ENCODE peak calls at places on chromosomes 4 and X, in ten cellular contexts. B, A, U, X, D, E, L, G, Q and W are unnamed samples.

GRCh38 chr4:32087211-32087610 is 1367.0 kb downstream of the PCDH7 start:
- DNase-seq in B (no peak), G (no peak), X (no peak), L (no peak), E (no peak), Q (no peak), A (no peak), D (no peak), U (no peak), W (no peak)

GRCh38 chrX:118595501-118596042 is 100.0 kb downstream of the DOCK11 start:
- DNase-seq in E (no peak), X (no peak), A (no peak), B (no peak), L (no peak), Q (no peak), G (no peak), U (no peak), D (no peak), W (no peak)

GRCh38 chr4:7960017-7960789 is 20.5 kb upstream of the AFAP1 start:
- DNase-seq in E (no peak), A (no peak), G (no peak), L (no peak), U (peak), D (peak), X (no peak), Q (no peak), B (no peak), W (no peak)

GRCh38 chr4:106140601-106141000 is 175.4 kb downstream of the TBCK start:
- DNase-seq in D (no peak), A (no peak), U (no peak), Q (no peak), G (no peak), X (no peak), B (no peak), E (no peak), L (no peak), W (no peak)

GRCh38 chr4:168388890-168389289 is 70.3 kb upstream of the DDX60 start:
- DNase-seq in E (no peak), L (no peak), A (peak), D (no peak), U (peak), G (no peak), X (no peak), B (no peak), Q (no peak), W (no peak)

GRCh38 chr4:115841873-115842272 is 728.5 kb upstream of the NDST4 start:
- DNase-seq in Q (no peak), L (no peak), E (no peak), U (no peak), B (no peak), D (no peak), X (no peak), A (no peak), G (no peak), W (no peak)

GRCh38 chrX:68650491-68650890 is 3.0 kb downstream of the STARD8 start:
- DNase-seq in U (peak), E (no peak), X (no peak), B (no peak), A (peak), D (no peak), L (no peak), Q (no peak), G (no peak), W (no peak)

GRCh38 chr4:152301381-152301780 is 234.5 kb downstream of the FBXW7 start:
- DNase-seq in E (no peak), L (no peak), Q (no peak), A (no peak), D (no peak), G (no peak), X (no peak), U (no peak), B (no peak), W (no peak)

GRCh38 chrX:151697537-151697936 is 2.3 kb downstream of the PRRG3 start:
- DNase-seq in B (no peak), G (no peak), U (peak), A (no peak), L (no peak), E (no peak), Q (no peak), X (no peak), D (no peak), W (no peak)

GRCh38 chr4:36283912-36284465 is 2.6 kb downstream of the DTHD1 start:
- DNase-seq in X (no peak), L (no peak), D (no peak), Q (no peak), A (no peak), U (no peak), E (no peak), B (no peak), G (no peak), W (no peak)

GRCh38 chr4:90084277-90084966 is 42.8 kb upstream of the CCSER1 start:
- DNase-seq in D (no peak), Q (no peak), L (no peak), B (no peak), E (no peak), A (no peak), G (no peak), X (no peak), U (no peak), W (no peak)

GRCh38 chrX:9341305-9342201 is 123.3 kb upstream of the TBL1X start:
- DNase-seq in U (peak), A (peak), D (peak), X (no peak), E (peak), Q (peak), L (no peak), B (peak), G (no peak), W (peak)

GRCh38 chr4:115484479-115484878 is 371.1 kb upstream of the NDST4 start:
- DNase-seq in A (no peak), X (no peak), L (no peak), B (no peak), U (no peak), E (no peak), D (no peak), G (no peak), Q (no peak), W (no peak)

GRCh38 chr4:144674711-144675110 is 28.8 kb downstream of the HHIP start:
- DNase-seq in Q (no peak), A (no peak), U (no peak), B (peak), L (no peak), G (no peak), E (no peak), D (no peak), X (no peak), W (no peak)

GRCh38 chr4:83293305-83294046 is 8.9 kb upstream of the COQ2 start:
- DNase-seq in L (no peak), U (no peak), E (no peak), G (no peak), X (no peak), A (no peak), Q (peak), B (no peak), D (no peak), W (no peak)

GRCh38 chr4:107778784-107779530 is 45.8 kb upstream of the SGMS2 start:
- DNase-seq in B (no peak), A (no peak), D (no peak), X (no peak), Q (no peak), L (no peak), E (no peak), G (no peak), U (no peak), W (no peak)

GRCh38 chr4:54658321-54659093 is 750 bp downstream of the KIT start:
- DNase-seq in Q (peak), U (peak), G (peak), X (no peak), A (peak), B (peak), D (peak), E (peak), L (peak), W (peak)

GRCh38 chrX:74537011-74537390 is 77.4 kb downstream of the RLIM start:
- DNase-seq in Q (no peak), L (peak), E (peak), B (no peak), U (peak), G (no peak), X (no peak), A (peak), D (no peak), W (no peak)

GRCh38 chr4:150318527-150318926 is 240.3 kb downstream of the DCLK2 start:
- DNase-seq in U (no peak), D (no peak), Q (no peak), L (no peak), G (no peak), A (no peak), E (no peak), X (no peak), B (no peak), W (no peak)

GRCh38 chr4:16722386-16722785 is 176.1 kb downstream of the LDB2 start:
- DNase-seq in X (no peak), Q (no peak), E (no peak), U (no peak), L (no peak), D (no peak), A (no peak), B (no peak), G (no peak), W (no peak)

GRCh38 chrX:104922206-104922621 is 298.3 kb downstream of the TEX13A start:
- DNase-seq in X (peak), B (peak), U (peak), D (peak), Q (peak), G (peak), E (peak), A (peak), L (peak), W (peak)

GRCh38 chrX:136710324-136710951 is 62.5 kb downstream of the CD40LG start:
- DNase-seq in Q (no peak), X (no peak), L (no peak), E (no peak), B (no peak), A (peak), D (peak), G (no peak), U (peak), W (peak)

GRCh38 chr4:153207027-153207426 is 2.8 kb downstream of the TRIM2 start:
- DNase-seq in G (no peak), D (peak), A (no peak), X (no peak), L (no peak), E (no peak), B (no peak), U (no peak), Q (no peak), W (no peak)

GRCh38 chr4:36332023-36332781 is 50.8 kb downstream of the DTHD1 start:
- DNase-seq in G (no peak), B (no peak), E (no peak), X (no peak), A (no peak), D (peak), Q (no peak), U (no peak), L (no peak), W (no peak)

GRCh38 chr4:156290811-156291210 is 337.1 kb upstream of the CTSO start:
- DNase-seq in D (no peak), Q (no peak), X (no peak), A (peak), E (no peak), B (no peak), U (peak), L (no peak), G (no peak), W (no peak)

GRCh38 chrX:4091046-4091760 is 377.8 kb upstream of the PRKX start:
- DNase-seq in Q (no peak), X (no peak), B (no peak), D (no peak), E (no peak), A (no peak), L (no peak), G (no peak), U (no peak), W (no peak)

GRCh38 chrX:46918434-46918833 is 6.2 kb downstream of the JADE3 start:
- DNase-seq in E (no peak), L (no peak), X (no peak), Q (no peak), G (no peak), D (no peak), B (no peak), U (peak), A (no peak), W (no peak)

GRCh38 chr4:97238956-97239698 is 904.1 kb downstream of the STPG2 start:
- DNase-seq in Q (no peak), L (no peak), B (peak), G (no peak), A (no peak), D (no peak), U (no peak), X (no peak), E (no peak), W (no peak)

GRCh38 chrX:152641996-152642395 is 4.3 kb downstream of the GABRQ start:
- DNase-seq in G (no peak), X (no peak), E (peak), D (no peak), U (peak), B (peak), Q (no peak), L (peak), A (no peak), W (peak)

GRCh38 chr4:88033309-88033708 is 25.9 kb downstream of the PKD2 start:
- DNase-seq in G (peak), Q (peak), X (no peak), A (peak), U (peak), E (peak), B (peak), D (peak), L (peak), W (peak)

GRCh38 chr4:94304365-94304971 is 38.2 kb downstream of the HPGDS start:
- DNase-seq in U (peak), Q (no peak), X (no peak), A (peak), B (peak), E (peak), G (peak), D (peak), L (no peak), W (no peak)

GRCh38 chrX:11664211-11664888 is 1.4 kb downstream of the ARHGAP6 start:
- DNase-seq in X (no peak), Q (no peak), L (peak), G (peak), B (peak), E (no peak), D (peak), U (no peak), A (peak), W (peak)

GRCh38 chrX:20263474-20263873 is 3.2 kb downstream of the RPS6KA3 start:
- DNase-seq in X (no peak), A (peak), E (no peak), U (peak), Q (no peak), G (no peak), L (no peak), D (no peak), B (no peak), W (no peak)

GRCh38 chr4:77579406-77580076 is 26.1 kb upstream of the CXCL13 start:
- DNase-seq in D (no peak), B (no peak), X (no peak), E (no peak), Q (no peak), A (peak), L (no peak), U (peak), G (no peak), W (no peak)

GRCh38 chr4:82705881-82706280 is 92.7 kb downstream of the SCD5 start:
- DNase-seq in U (peak), L (no peak), X (no peak), G (no peak), Q (no peak), D (no peak), E (no peak), A (no peak), B (no peak), W (no peak)

GRCh38 chr4:337932-338758 is 531 bp downstream of the ZNF141 start:
- DNase-seq in L (peak), B (peak), Q (no peak), A (peak), D (peak), X (no peak), G (peak), U (peak), E (peak), W (no peak)

GRCh38 chr4:140135529-140136021 is 18.4 kb downstream of the MAML3 start:
- DNase-seq in A (peak), E (peak), Q (peak), B (no peak), L (no peak), U (peak), X (peak), D (no peak), G (no peak), W (no peak)

GRCh38 chrX:73765776-73766465 is 202.9 kb downstream of the CHIC1 start:
- DNase-seq in L (no peak), B (no peak), U (no peak), E (no peak), X (no peak), D (no peak), Q (no peak), G (no peak), A (no peak), W (no peak)

GRCh38 chr4:2866160-2866861 is 22.7 kb downstream of the ADD1 start:
- DNase-seq in L (no peak), X (no peak), U (no peak), Q (no peak), E (no peak), G (no peak), D (no peak), B (no peak), A (no peak), W (no peak)

DNA sequence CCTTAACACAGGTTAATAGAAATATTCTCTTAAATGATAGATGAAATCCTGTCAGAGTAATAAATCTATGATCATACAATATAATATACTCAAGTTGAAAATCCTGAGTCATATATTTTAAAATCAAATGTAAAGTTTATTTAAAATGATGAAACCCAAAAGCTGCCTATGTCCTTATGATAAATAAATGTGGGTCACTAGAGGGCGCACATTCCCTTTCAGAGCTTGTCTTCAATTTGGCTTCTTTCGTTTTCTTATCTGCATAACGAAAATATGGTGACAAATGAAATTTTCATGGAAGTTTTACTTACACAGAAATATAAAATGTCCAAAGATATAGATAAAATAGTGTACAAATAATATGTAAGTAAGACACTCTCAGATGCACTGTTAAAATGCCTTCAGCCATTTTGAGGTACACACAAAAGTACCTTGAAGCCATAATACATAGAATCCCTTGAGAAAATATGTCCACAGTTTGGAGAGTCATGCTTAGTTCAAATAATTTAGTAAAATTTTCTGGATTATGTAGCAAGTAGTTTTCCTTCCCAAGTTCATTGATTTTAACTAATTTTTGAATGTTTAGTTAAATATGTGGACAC is 680.4 kb downstream of the DMD start:
- DNase-seq in X (no peak), G (peak), D (peak), A (peak), L (no peak), B (peak), Q (peak), U (peak), E (peak), W (no peak)
- TF ChIP-seq CTCF in X (peak), G (peak), D (peak), A (peak), L (no peak), B (peak), Q (peak), U (peak), E (peak), W (peak)

GRCh38 chrX:110321081-110321480 is 3.2 kb upstream of the AMMECR1 start:
- DNase-seq in X (no peak), D (no peak), A (no peak), G (no peak), B (no peak), Q (no peak), U (no peak), L (no peak), E (no peak), W (no peak)

GRCh38 chrX:110320588-110320987 is 2.7 kb upstream of the AMMECR1 start:
- DNase-seq in U (no peak), Q (no peak), A (no peak), E (no peak), D (no peak), X (no peak), G (no peak), L (no peak), B (no peak), W (no peak)

GRCh38 chrX:110322603-110323002 is 4.7 kb upstream of the AMMECR1 start:
- DNase-seq in U (peak), L (no peak), A (peak), Q (no peak), X (no peak), D (no peak), E (no peak), G (no peak), B (no peak), W (no peak)

GRCh38 chrX:110318664-110318968 is 731 bp upstream of the AMMECR1 start:
- DNase-seq in D (no peak), B (no peak), U (no peak), G (no peak), L (no peak), Q (no peak), E (no peak), X (no peak), A (peak), W (no peak)

DNA sequence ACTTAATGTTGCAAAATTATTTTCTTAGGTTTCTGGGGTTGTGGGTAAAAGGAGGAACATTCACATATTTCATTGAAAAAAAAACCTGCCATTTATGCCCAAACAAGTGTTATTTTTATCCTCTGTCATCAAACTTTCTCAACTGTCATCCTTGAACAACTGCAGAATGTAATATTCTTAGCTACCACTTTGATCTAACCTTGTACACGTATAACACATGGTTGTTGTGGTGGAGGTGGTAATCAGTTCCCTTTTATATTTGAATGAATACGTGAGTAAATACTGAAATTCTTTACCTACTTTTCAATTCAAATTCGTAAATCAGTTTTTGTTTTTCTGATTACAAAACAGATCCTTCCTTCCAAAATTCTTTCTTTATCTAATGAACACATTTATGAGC is 3.8 kb upstream of the AMMECR1 start:
- DNase-seq in A (no peak), U (no peak), L (no peak), Q (no peak), G (no peak), B (no peak), E (no peak), D (no peak), X (no peak), W (no peak)
- TF ChIP-seq CTCF in A (no peak), U (no peak), L (no peak), Q (no peak), G (no peak), B (no peak), E (no peak), D (no peak), X (no peak), W (no peak)

GRCh38 chr4:180664766-180665368 is 1578.3 kb upstream of the TENM3 start:
- DNase-seq in E (peak), A (peak), B (peak), U (peak), L (peak), G (peak), X (no peak), Q (peak), D (peak), W (peak)
- TF ChIP-seq CTCF in E (peak), A (peak), B (peak), U (peak), L (peak), G (peak), X (peak), Q (peak), D (peak), W (peak)

GRCh38 chr4:25075851-25076250 is 45.1 kb upstream of the LGI2 start:
- DNase-seq in D (no peak), E (no peak), B (no peak), G (no peak), L (no peak), U (no peak), X (no peak), Q (no peak), A (no peak), W (no peak)
- TF ChIP-seq CTCF in D (no peak), E (no peak), B (no peak), G (no peak), L (no peak), U (no peak), X (no peak), Q (no peak), A (no peak), W (no peak)

GRCh38 chrX:32532282-32532681 is 679.1 kb downstream of the DMD start:
- DNase-seq in B (no peak), A (no peak), Q (no peak), X (no peak), G (no peak), E (no peak), D (no peak), L (no peak), U (no peak), W (no peak)
- TF ChIP-seq CTCF in B (no peak), A (no peak), Q (no peak), X (no peak), G (no peak), E (no peak), D (no peak), L (no peak), U (no peak), W (no peak)

GRCh38 chr4:1726146-1726934 is 5.0 kb downstream of the TACC3 start:
- DNase-seq in X (peak), Q (peak), A (peak), B (peak), L (peak), E (peak), D (peak), G (peak), U (peak), W (peak)

GRCh38 chr4:1725521-1725920 is 4.2 kb downstream of the TACC3 start:
- DNase-seq in X (no peak), L (no peak), A (no peak), G (no peak), B (no peak), E (no peak), Q (no peak), D (no peak), U (no peak), W (no peak)

GRCh38 chr4:1727117-1728031 is 6.1 kb downstream of the TACC3 start:
- DNase-seq in A (peak), B (no peak), D (no peak), L (no peak), G (no peak), U (peak), Q (peak), X (no peak), E (no peak), W (no peak)

GRCh38 chr4:1730532-1731135 is 9.3 kb downstream of the TACC3 start:
- DNase-seq in G (no peak), L (no peak), X (no peak), Q (no peak), U (no peak), B (no peak), E (no peak), A (no peak), D (no peak), W (no peak)

GRCh38 chr4:1728061-1728980 is 7.0 kb downstream of the TACC3 start:
- DNase-seq in Q (no peak), E (no peak), B (no peak), D (no peak), A (no peak), L (no peak), U (no peak), X (no peak), G (no peak), W (no peak)
- TF ChIP-seq CTCF in Q (no peak), E (no peak), B (no peak), D (no peak), A (peak), L (no peak), U (no peak), X (no peak), G (no peak), W (no peak)